ENCODE peak calls at places on chromosomes 1 and 21, in six cellular contexts. T, Y, S, F, K and N are unnamed samples.

GRCh38 chr1:172781513-172782140 is 122.7 kb downstream of the FASLG start:
- DNase-seq in F (no peak), K (no peak), Y (no peak), T (peak; percentile 31), S (no peak), N (no peak)

GRCh38 chr1:29122987-29123870 is 474 bp downstream of the TMEM200B start:
- DNase-seq in T (no peak), S (no peak), Y (no peak), F (peak; percentile 36), K (no peak), N (no peak)

GRCh38 chr21:35436899-35437298 is 387.8 kb upstream of the RUNX1 start:
- DNase-seq in T (no peak), K (no peak), S (no peak), Y (no peak), F (no peak), N (no peak)

GRCh38 chr1:61139324-61140055 is 57.1 kb downstream of the NFIA start:
- DNase-seq in F (peak; percentile 74), T (no peak), S (peak; percentile 45), K (no peak), Y (no peak), N (no peak)

GRCh38 chr1:24126023-24126671 is 14.2 kb upstream of the MYOM3 start:
- DNase-seq in S (no peak), T (no peak), F (peak; percentile 34), Y (no peak), K (no peak), N (no peak)

GRCh38 chr1:14486401-14487110 is 111.9 kb upstream of the KAZN start:
- DNase-seq in T (no peak), S (peak; percentile 96), F (peak; percentile 98), Y (no peak), K (no peak), N (no peak)

GRCh38 chr1:172719066-172719627 is 60.2 kb downstream of the FASLG start:
- DNase-seq in Y (no peak), T (no peak), K (no peak), F (peak; percentile 76), S (peak; percentile 41), N (no peak)

GRCh38 chr1:28775121-28775942 is 36.6 kb upstream of the OPRD1 start:
- DNase-seq in S (no peak), K (no peak), F (peak; percentile 59), T (no peak), Y (no peak), N (no peak)

GRCh38 chr1:42482635-42483153 is 19.6 kb downstream of the CCDC30 start:
- DNase-seq in S (no peak), K (no peak), T (no peak), F (no peak), Y (no peak), N (no peak)

GRCh38 chr1:59142663-59143487 is 154.0 kb upstream of the FGGY start:
- DNase-seq in F (peak; percentile 98), K (peak; percentile 62), Y (no peak), T (no peak), S (peak; percentile 77), N (no peak)

GRCh38 chr1:228839656-228840055 is 104.4 kb downstream of the RHOU start:
- DNase-seq in T (no peak), K (no peak), F (no peak), Y (no peak), S (no peak), N (no peak)

GRCh38 chr1:8297245-8297644 is 20.7 kb upstream of the SLC45A1 start:
- DNase-seq in Y (no peak), F (no peak), K (no peak), T (no peak), S (no peak), N (no peak)

GRCh38 chr21:29181799-29182470 is 51.5 kb downstream of the MAP3K7CL start:
- DNase-seq in Y (no peak), K (no peak), F (peak; percentile 93), T (no peak), S (peak; percentile 70), N (no peak)

GRCh38 chr1:203648281-203648680 is 21.6 kb downstream of the ATP2B4 start:
- DNase-seq in T (no peak), S (no peak), F (no peak), K (no peak), Y (no peak), N (no peak)

GRCh38 chr1:246680180-246680579 is 44.0 kb upstream of the SCCPDH start:
- DNase-seq in T (no peak), F (no peak), K (no peak), S (no peak), Y (no peak), N (no peak)

GRCh38 chr1:226236826-226237225 is 13.4 kb downstream of the MIXL1 start:
- DNase-seq in F (no peak), K (no peak), Y (no peak), T (no peak), S (no peak), N (no peak)

GRCh38 chr1:39980555-39981313 is 25.8 kb downstream of the MFSD2A start:
- DNase-seq in S (no peak), F (no peak), K (peak; percentile 19), Y (no peak), T (no peak), N (no peak)

GRCh38 chr1:235098547-235098946 is 30.1 kb downstream of the TOMM20 start:
- DNase-seq in Y (no peak), F (no peak), K (no peak), S (no peak), T (no peak), N (no peak)

GRCh38 chr1:2502210-2502609 is 24.2 kb downstream of the PANK4 start:
- DNase-seq in T (no peak), K (no peak), Y (no peak), F (no peak), S (no peak), N (no peak)

GRCh38 chr21:44485254-44485793 is 30.0 kb downstream of the LRRC3 start:
- DNase-seq in Y (no peak), K (no peak), T (no peak), F (peak; percentile 50), S (no peak), N (no peak)

GRCh38 chr1:19234224-19234623 is 17.1 kb downstream of the EMC1 start:
- DNase-seq in T (no peak), Y (no peak), K (no peak), S (no peak), F (no peak), N (no peak)

GRCh38 chr1:229342902-229343587 is at the start of gene CCSAP:
- DNase-seq in Y (peak; percentile 57), S (no peak), T (no peak), F (peak; percentile 29), K (peak; percentile 59), N (no peak)

GRCh38 chr1:147273409-147274307 is 31.2 kb downstream of the CHD1L start:
- DNase-seq in T (peak; percentile 39), K (peak; percentile 72), S (peak; percentile 68), Y (peak; percentile 65), F (peak; percentile 93), N (peak; percentile 16)

GRCh38 chr1:231630558-231631205 is 4.1 kb downstream of the DISC1 start:
- DNase-seq in F (no peak), S (no peak), K (peak; percentile 18), T (no peak), Y (no peak), N (no peak)

GRCh38 chr1:201015551-201016091 is 7.9 kb downstream of the KIF21B start:
- DNase-seq in K (peak; percentile 37), S (no peak), T (no peak), F (no peak), Y (no peak), N (no peak)

GRCh38 chr1:206503591-206504362 is 3.6 kb upstream of the RASSF5 start:
- DNase-seq in T (peak; percentile 78), F (peak; percentile 98), Y (no peak), K (peak; percentile 99), S (peak; percentile 94), N (no peak)

GRCh38 chr1:15031251-15031930 is 122.2 kb upstream of the TMEM51 start:
- DNase-seq in S (peak; percentile 22), Y (no peak), T (no peak), K (no peak), F (no peak), N (no peak)

GRCh38 chr1:172909606-172910326 is 141.0 kb downstream of the TNFSF18 start:
- DNase-seq in Y (no peak), S (peak; percentile 80), T (no peak), F (peak; percentile 94), K (no peak), N (no peak)

GRCh38 chr1:65247419-65248359 is 61.7 kb upstream of the DNAJC6 start:
- DNase-seq in S (peak; percentile 74), K (no peak), F (peak; percentile 67), Y (no peak), T (peak; percentile 77), N (no peak)

GRCh38 chr1:201270616-201271390 is 12.5 kb upstream of the PKP1 start:
- DNase-seq in F (no peak), K (no peak), S (no peak), T (no peak), Y (peak; percentile 16), N (no peak)

GRCh38 chr1:81232505-81232904 is 568.2 kb upstream of the ADGRL2 start:
- DNase-seq in K (no peak), Y (no peak), T (no peak), F (peak; percentile 14), S (no peak), N (no peak)